ENCODE peak calls at places on chromosome 22, in nine cellular contexts. One of them, this sample, is unnamed.
A peak's percentile ranks its signal among the peaks of the same experiment; 100 is the strongest.

GRCh38 chr22:35376728-35377472 is 4.0 kb upstream of the HMOX1 start:
- DNase-seq in cardiac muscle cell: peak; percentile 90
- DNase-seq in mucosa of gallbladder: peak; percentile 96
- DNase-seq in SHP77: peak; percentile 92
- DNase-seq in psoas muscle: peak; percentile 95
- DNase-seq in left kidney: peak; percentile 98
- DNase-seq in amniotic stem cell: peak; percentile 94
- DNase-seq in GM23248: peak; percentile 99
- DNase-seq in G401: peak; percentile 59
- DNase-seq in this sample: peak; percentile 71

GRCh38 chr22:42294034-42294985 is 23.9 kb upstream of the TCF20 start:
- DNase-seq in cardiac muscle cell: peak; percentile 87
- DNase-seq in mucosa of gallbladder: peak; percentile 44
- DNase-seq in SHP77: peak; percentile 22
- DNase-seq in psoas muscle: peak; percentile 74
- DNase-seq in left kidney: peak; percentile 94
- DNase-seq in amniotic stem cell: no peak
- DNase-seq in GM23248: peak; percentile 60
- DNase-seq in G401: no peak
- DNase-seq in this sample: peak; percentile 28

GRCh38 chr22:32545801-32546200 is 71.2 kb downstream of the FBXO7 start:
- DNase-seq in cardiac muscle cell: no peak
- DNase-seq in mucosa of gallbladder: no peak
- DNase-seq in SHP77: no peak
- DNase-seq in psoas muscle: no peak
- DNase-seq in left kidney: no peak
- DNase-seq in amniotic stem cell: no peak
- DNase-seq in GM23248: peak; percentile 79
- DNase-seq in G401: no peak
- DNase-seq in this sample: no peak

GRCh38 chr22:33082221-33082620 is 24.0 kb upstream of the SYN3 start:
- DNase-seq in cardiac muscle cell: no peak
- DNase-seq in mucosa of gallbladder: no peak
- DNase-seq in SHP77: no peak
- DNase-seq in psoas muscle: no peak
- DNase-seq in left kidney: no peak
- DNase-seq in amniotic stem cell: no peak
- DNase-seq in GM23248: no peak
- DNase-seq in G401: no peak
- DNase-seq in this sample: no peak

GRCh38 chr22:43227231-43227630 is 40.3 kb upstream of the TTLL12 start:
- DNase-seq in cardiac muscle cell: no peak
- DNase-seq in mucosa of gallbladder: no peak
- DNase-seq in SHP77: no peak
- DNase-seq in psoas muscle: no peak
- DNase-seq in left kidney: peak; percentile 65
- DNase-seq in amniotic stem cell: no peak
- DNase-seq in GM23248: no peak
- DNase-seq in G401: no peak
- DNase-seq in this sample: no peak

GRCh38 chr22:42367980-42368378 is 64.2 kb downstream of the NFAM1 start:
- DNase-seq in cardiac muscle cell: no peak
- DNase-seq in mucosa of gallbladder: no peak
- DNase-seq in SHP77: peak; percentile 22
- DNase-seq in psoas muscle: no peak
- DNase-seq in left kidney: no peak
- DNase-seq in amniotic stem cell: no peak
- DNase-seq in GM23248: peak; percentile 14
- DNase-seq in G401: no peak
- DNase-seq in this sample: peak; percentile 50

GRCh38 chr22:47304854-47305253 is 542.4 kb downstream of the TBC1D22A start:
- DNase-seq in cardiac muscle cell: no peak
- DNase-seq in mucosa of gallbladder: no peak
- DNase-seq in SHP77: no peak
- DNase-seq in psoas muscle: no peak
- DNase-seq in left kidney: no peak
- DNase-seq in amniotic stem cell: no peak
- DNase-seq in GM23248: no peak
- DNase-seq in G401: no peak
- DNase-seq in this sample: no peak

GRCh38 chr22:22507743-22508273 is 734 bp downstream of the ZNF280B start:
- DNase-seq in cardiac muscle cell: no peak
- DNase-seq in mucosa of gallbladder: no peak
- DNase-seq in SHP77: no peak
- DNase-seq in psoas muscle: no peak
- DNase-seq in left kidney: no peak
- DNase-seq in amniotic stem cell: no peak
- DNase-seq in GM23248: no peak
- DNase-seq in G401: peak; percentile 6
- DNase-seq in this sample: no peak

GRCh38 chr22:29793396-29793795 is 26.2 kb downstream of the UQCR10 start:
- DNase-seq in cardiac muscle cell: no peak
- DNase-seq in mucosa of gallbladder: no peak
- DNase-seq in SHP77: no peak
- DNase-seq in psoas muscle: no peak
- DNase-seq in left kidney: no peak
- DNase-seq in amniotic stem cell: no peak
- DNase-seq in GM23248: no peak
- DNase-seq in G401: no peak
- DNase-seq in this sample: no peak

GRCh38 chr22:49997932-49998717 is 14.4 kb downstream of the IL17REL start:
- DNase-seq in cardiac muscle cell: no peak
- DNase-seq in mucosa of gallbladder: no peak
- DNase-seq in SHP77: no peak
- DNase-seq in psoas muscle: no peak
- DNase-seq in left kidney: no peak
- DNase-seq in amniotic stem cell: no peak
- DNase-seq in GM23248: no peak
- DNase-seq in G401: no peak
- DNase-seq in this sample: no peak

GRCh38 chr22:50269573-50270301 is 443 bp downstream of the MAPK11 start:
- DNase-seq in cardiac muscle cell: peak; percentile 36
- DNase-seq in mucosa of gallbladder: no peak
- DNase-seq in SHP77: peak; percentile 64
- DNase-seq in psoas muscle: no peak
- DNase-seq in left kidney: peak; percentile 80
- DNase-seq in amniotic stem cell: no peak
- DNase-seq in GM23248: peak; percentile 73
- DNase-seq in G401: no peak
- DNase-seq in this sample: peak; percentile 13